ENCODE peak calls at places on chromosomes 12 and 14, in five cellular contexts. One of them, this sample, is unnamed.

GRCh38 chr12:45583011-45583657 is 146.4 kb upstream of the ARID2 start:
- DNase-seq in CD4-positive, alpha-beta T cell: no peak
- DNase-seq in fibroblast of lung: peak; percentile 70
- DNase-seq in stomach: no peak
- DNase-seq in right atrium auricular region: no peak
- DNase-seq in this sample: no peak

GRCh38 chr12:101706403-101706802 is 9.0 kb downstream of the CHPT1 start:
- DNase-seq in right atrium auricular region: no peak
- DNase-seq in fibroblast of lung: no peak
- DNase-seq in CD4-positive, alpha-beta T cell: no peak
- DNase-seq in stomach: no peak
- DNase-seq in this sample: no peak

GRCh38 chr12:78101946-78102635 is 271.4 kb downstream of the NAV3 start:
- DNase-seq in right atrium auricular region: no peak
- DNase-seq in CD4-positive, alpha-beta T cell: no peak
- DNase-seq in fibroblast of lung: no peak
- DNase-seq in stomach: no peak
- DNase-seq in this sample: no peak

GRCh38 chr12:51621155-51621922 is 30.3 kb downstream of the SCN8A start:
- DNase-seq in fibroblast of lung: peak; percentile 67
- DNase-seq in right atrium auricular region: no peak
- DNase-seq in CD4-positive, alpha-beta T cell: no peak
- DNase-seq in stomach: no peak
- DNase-seq in this sample: no peak

GRCh38 chr12:89470741-89471504 is 53.7 kb downstream of the GALNT4 start:
- DNase-seq in stomach: no peak
- DNase-seq in right atrium auricular region: no peak
- DNase-seq in CD4-positive, alpha-beta T cell: no peak
- DNase-seq in fibroblast of lung: peak; percentile 30
- DNase-seq in this sample: no peak

GRCh38 chr14:91008759-91009409 is 51.6 kb downstream of the RPS6KA5 start:
- DNase-seq in stomach: no peak
- DNase-seq in CD4-positive, alpha-beta T cell: no peak
- DNase-seq in fibroblast of lung: no peak
- DNase-seq in right atrium auricular region: peak; percentile 65
- DNase-seq in this sample: no peak

GRCh38 chr14:89466460-89466859 is 49.4 kb upstream of the FOXN3 start:
- DNase-seq in CD4-positive, alpha-beta T cell: peak; percentile 29
- DNase-seq in fibroblast of lung: no peak
- DNase-seq in stomach: no peak
- DNase-seq in right atrium auricular region: no peak
- DNase-seq in this sample: no peak

GRCh38 chr12:4789776-4790175 is 69.6 kb downstream of the GALNT8 start:
- DNase-seq in CD4-positive, alpha-beta T cell: no peak
- DNase-seq in right atrium auricular region: no peak
- DNase-seq in stomach: no peak
- DNase-seq in fibroblast of lung: no peak
- DNase-seq in this sample: no peak

GRCh38 chr14:54420478-54421116 is 20.6 kb downstream of the CNIH1 start:
- DNase-seq in right atrium auricular region: no peak
- DNase-seq in fibroblast of lung: peak; percentile 49
- DNase-seq in CD4-positive, alpha-beta T cell: no peak
- DNase-seq in stomach: no peak
- DNase-seq in this sample: peak; percentile 2

GRCh38 chr12:618626-619025 is 44.6 kb downstream of the NINJ2 start:
- DNase-seq in CD4-positive, alpha-beta T cell: no peak
- DNase-seq in stomach: no peak
- DNase-seq in fibroblast of lung: no peak
- DNase-seq in right atrium auricular region: no peak
- DNase-seq in this sample: no peak

GRCh38 chr14:98154254-98154653 is 1117.7 kb downstream of the BCL11B start:
- DNase-seq in fibroblast of lung: no peak
- DNase-seq in right atrium auricular region: no peak
- DNase-seq in CD4-positive, alpha-beta T cell: no peak
- DNase-seq in stomach: no peak
- DNase-seq in this sample: no peak

GRCh38 chr12:93536766-93537515 is 35.5 kb upstream of the SOCS2 start:
- DNase-seq in CD4-positive, alpha-beta T cell: no peak
- DNase-seq in fibroblast of lung: peak; percentile 6
- DNase-seq in right atrium auricular region: no peak
- DNase-seq in stomach: no peak
- DNase-seq in this sample: peak; percentile 13

GRCh38 chr14:59630281-59630963 is 53.8 kb upstream of the CCDC175 start:
- DNase-seq in CD4-positive, alpha-beta T cell: no peak
- DNase-seq in right atrium auricular region: no peak
- DNase-seq in stomach: no peak
- DNase-seq in fibroblast of lung: peak; percentile 30
- DNase-seq in this sample: peak; percentile 28

GRCh38 chr12:61808856-61809255 is 451.3 kb upstream of the USP15 start:
- DNase-seq in stomach: no peak
- DNase-seq in fibroblast of lung: no peak
- DNase-seq in CD4-positive, alpha-beta T cell: no peak
- DNase-seq in right atrium auricular region: no peak
- DNase-seq in this sample: no peak

GRCh38 chr12:53208877-53209463 is 1.9 kb upstream of the ITGB7 start:
- DNase-seq in stomach: no peak
- DNase-seq in fibroblast of lung: no peak
- DNase-seq in right atrium auricular region: no peak
- DNase-seq in CD4-positive, alpha-beta T cell: no peak
- DNase-seq in this sample: no peak

GRCh38 chr12:15682826-15683225 is 106.4 kb downstream of the EPS8 start:
- DNase-seq in fibroblast of lung: peak; percentile 37
- DNase-seq in CD4-positive, alpha-beta T cell: no peak
- DNase-seq in stomach: no peak
- DNase-seq in right atrium auricular region: no peak
- DNase-seq in this sample: no peak

GRCh38 chr12:104288635-104289258 is 14.8 kb upstream of the EID3 start:
- DNase-seq in stomach: peak; percentile 87
- DNase-seq in fibroblast of lung: peak; percentile 82
- DNase-seq in CD4-positive, alpha-beta T cell: peak; percentile 83
- DNase-seq in right atrium auricular region: peak; percentile 80
- DNase-seq in this sample: peak; percentile 47

GRCh38 chr12:64452559-64453329 is 824 bp downstream of the TBK1 start:
- DNase-seq in fibroblast of lung: peak; percentile 88
- DNase-seq in right atrium auricular region: no peak
- DNase-seq in CD4-positive, alpha-beta T cell: no peak
- DNase-seq in stomach: peak; percentile 33
- DNase-seq in this sample: no peak

GRCh38 chr12:93146278-93146939 is 217.3 kb upstream of the EEA1 start:
- DNase-seq in right atrium auricular region: no peak
- DNase-seq in fibroblast of lung: peak; percentile 63
- DNase-seq in CD4-positive, alpha-beta T cell: no peak
- DNase-seq in stomach: no peak
- DNase-seq in this sample: no peak

GRCh38 chr12:13347241-13348043 is 150.9 kb downstream of the EMP1 start:
- DNase-seq in fibroblast of lung: peak; percentile 79
- DNase-seq in right atrium auricular region: no peak
- DNase-seq in stomach: no peak
- DNase-seq in CD4-positive, alpha-beta T cell: no peak
- DNase-seq in this sample: peak; percentile 44

GRCh38 chr12:91250273-91250672 is 67.7 kb upstream of the DCN start:
- DNase-seq in CD4-positive, alpha-beta T cell: no peak
- DNase-seq in stomach: no peak
- DNase-seq in fibroblast of lung: no peak
- DNase-seq in right atrium auricular region: no peak
- DNase-seq in this sample: no peak

GRCh38 chr12:119956047-119956446 is 33.0 kb upstream of the BICDL1 start:
- DNase-seq in right atrium auricular region: no peak
- DNase-seq in fibroblast of lung: no peak
- DNase-seq in stomach: no peak
- DNase-seq in CD4-positive, alpha-beta T cell: no peak
- DNase-seq in this sample: no peak

GRCh38 chr14:104843442-104844305 is 21.4 kb upstream of the CEP170B start:
- DNase-seq in right atrium auricular region: no peak
- DNase-seq in CD4-positive, alpha-beta T cell: no peak
- DNase-seq in stomach: no peak
- DNase-seq in fibroblast of lung: no peak
- DNase-seq in this sample: no peak

GRCh38 chr14:33916663-33917565 is 34.0 kb downstream of the EGLN3 start:
- DNase-seq in CD4-positive, alpha-beta T cell: no peak
- DNase-seq in right atrium auricular region: no peak
- DNase-seq in fibroblast of lung: peak; percentile 74
- DNase-seq in stomach: no peak
- DNase-seq in this sample: no peak

GRCh38 chr14:76647699-76648298 is 113.5 kb upstream of the VASH1 start:
- DNase-seq in stomach: no peak
- DNase-seq in CD4-positive, alpha-beta T cell: no peak
- DNase-seq in right atrium auricular region: no peak
- DNase-seq in fibroblast of lung: peak; percentile 40
- DNase-seq in this sample: no peak

GRCh38 chr12:105676694-105677093 is 346.2 kb downstream of the C12orf75 start:
- DNase-seq in CD4-positive, alpha-beta T cell: no peak
- DNase-seq in stomach: peak; percentile 31
- DNase-seq in fibroblast of lung: no peak
- DNase-seq in right atrium auricular region: no peak
- DNase-seq in this sample: no peak

GRCh38 chr12:121188227-121188626 is 21.7 kb upstream of the P2RX4 start:
- DNase-seq in right atrium auricular region: no peak
- DNase-seq in fibroblast of lung: no peak
- DNase-seq in stomach: no peak
- DNase-seq in CD4-positive, alpha-beta T cell: no peak
- DNase-seq in this sample: no peak

GRCh38 chr14:24059841-24060388 is 8.1 kb downstream of the CARMIL3 start:
- DNase-seq in fibroblast of lung: no peak
- DNase-seq in CD4-positive, alpha-beta T cell: no peak
- DNase-seq in stomach: no peak
- DNase-seq in right atrium auricular region: no peak
- DNase-seq in this sample: no peak

GRCh38 chr14:24311837-24312615 is 724 bp downstream of the LTB4R start:
- DNase-seq in stomach: no peak
- DNase-seq in right atrium auricular region: no peak
- DNase-seq in CD4-positive, alpha-beta T cell: no peak
- DNase-seq in fibroblast of lung: no peak
- DNase-seq in this sample: no peak

DNA sequence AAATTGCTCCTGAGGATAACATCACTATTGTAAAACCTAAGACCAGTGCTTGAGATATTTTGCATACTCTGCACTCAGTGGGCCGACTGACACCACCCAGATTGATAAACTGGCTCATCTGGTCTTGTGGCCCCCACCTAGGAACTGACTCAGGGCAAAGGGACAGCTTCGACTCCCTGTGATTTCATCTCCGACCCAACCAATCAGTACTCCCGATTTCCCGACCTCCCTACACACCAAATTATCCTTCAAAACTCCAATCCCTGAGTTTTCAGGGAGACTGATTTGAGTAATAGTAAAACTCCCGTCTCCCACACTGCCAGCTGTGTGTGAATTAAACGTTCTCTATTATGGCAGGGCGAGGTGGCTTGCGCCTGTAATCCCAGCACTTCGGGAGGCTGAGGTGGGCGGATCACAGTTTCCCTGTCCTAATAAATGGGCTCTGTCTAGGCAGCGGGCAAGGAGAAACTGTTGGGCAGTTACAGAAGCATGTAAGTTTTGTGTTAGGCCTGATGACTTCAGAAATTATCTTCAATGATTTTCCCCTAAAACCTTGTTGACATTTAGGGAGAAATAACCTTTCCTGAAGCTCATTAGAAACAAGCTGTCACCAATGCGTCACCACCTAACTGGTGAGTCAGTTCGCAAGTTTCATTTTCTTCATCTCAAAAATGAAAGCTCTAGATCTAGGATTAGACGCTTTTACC is 5.3 kb upstream of the UBC start:
- DNase-seq in stomach: no peak
- DNase-seq in right atrium auricular region: no peak
- DNase-seq in fibroblast of lung: peak; percentile 71
- DNase-seq in CD4-positive, alpha-beta T cell: peak; percentile 24
- DNase-seq in this sample: no peak
- H3K27ac ChIP-seq in stomach: peak overlapping the region; percentile 98
- H3K27ac ChIP-seq in right atrium auricular region: peak overlapping the region; percentile 100
- H3K27ac ChIP-seq in fibroblast of lung: no peak overlapping the region
- H3K27ac ChIP-seq in CD4-positive, alpha-beta T cell: peak overlapping the region; percentile 84
- H3K27ac ChIP-seq in this sample: peak overlapping the region; percentile 100

GRCh38 chr14:65600742-65601141 is 188.2 kb downstream of the FUT8 start:
- DNase-seq in stomach: no peak
- DNase-seq in fibroblast of lung: no peak
- DNase-seq in right atrium auricular region: no peak
- DNase-seq in CD4-positive, alpha-beta T cell: no peak
- DNase-seq in this sample: no peak

GRCh38 chr14:65599375-65599774 is 186.8 kb downstream of the FUT8 start:
- DNase-seq in stomach: no peak
- DNase-seq in fibroblast of lung: peak; percentile 75
- DNase-seq in CD4-positive, alpha-beta T cell: no peak
- DNase-seq in right atrium auricular region: no peak
- DNase-seq in this sample: no peak

GRCh38 chr14:65604535-65604934 is 192.0 kb downstream of the FUT8 start:
- DNase-seq in stomach: no peak
- DNase-seq in fibroblast of lung: no peak
- DNase-seq in right atrium auricular region: no peak
- DNase-seq in CD4-positive, alpha-beta T cell: no peak
- DNase-seq in this sample: no peak

GRCh38 chr14:65604946-65605345 is 192.4 kb downstream of the FUT8 start:
- DNase-seq in stomach: no peak
- DNase-seq in right atrium auricular region: no peak
- DNase-seq in fibroblast of lung: no peak
- DNase-seq in CD4-positive, alpha-beta T cell: no peak
- DNase-seq in this sample: no peak
- H3K27ac ChIP-seq in stomach: no peak overlapping the region
- H3K27ac ChIP-seq in right atrium auricular region: no peak overlapping the region
- H3K27ac ChIP-seq in fibroblast of lung: no peak overlapping the region
- H3K27ac ChIP-seq in CD4-positive, alpha-beta T cell: no peak overlapping the region
- H3K27ac ChIP-seq in this sample: no peak overlapping the region

DNA sequence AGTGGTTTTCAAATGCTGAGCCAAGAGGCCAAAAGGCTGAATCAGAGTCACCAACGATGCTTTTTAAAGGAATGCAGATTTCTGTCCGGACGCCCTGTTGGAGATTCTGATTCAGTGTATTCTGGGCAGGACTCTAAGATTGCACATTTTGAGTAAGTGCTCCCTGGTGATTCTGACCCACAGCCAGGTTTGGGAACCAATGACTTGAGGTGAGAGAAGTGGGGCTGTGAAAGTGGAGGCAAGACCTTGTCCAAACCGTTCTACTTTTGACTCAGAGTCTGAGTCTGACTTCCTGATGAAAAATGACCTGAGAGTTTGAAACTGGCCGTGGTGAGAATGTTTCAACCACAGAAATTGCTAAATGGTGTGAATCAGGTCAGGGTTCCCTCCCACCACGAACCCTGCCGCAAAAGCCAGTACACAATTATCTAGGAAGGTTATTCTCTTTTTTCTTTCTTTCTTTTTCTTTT is 90.2 kb downstream of the NTN4 start:
- DNase-seq in right atrium auricular region: no peak
- DNase-seq in stomach: no peak
- DNase-seq in CD4-positive, alpha-beta T cell: no peak
- DNase-seq in fibroblast of lung: peak; percentile 99
- DNase-seq in this sample: no peak
- H3K27ac ChIP-seq in right atrium auricular region: peak overlapping the region; percentile 39
- H3K27ac ChIP-seq in stomach: no peak overlapping the region
- H3K27ac ChIP-seq in CD4-positive, alpha-beta T cell: no peak overlapping the region
- H3K27ac ChIP-seq in fibroblast of lung: peak overlapping the region; percentile 47
- H3K27ac ChIP-seq in this sample: no peak overlapping the region

DNA sequence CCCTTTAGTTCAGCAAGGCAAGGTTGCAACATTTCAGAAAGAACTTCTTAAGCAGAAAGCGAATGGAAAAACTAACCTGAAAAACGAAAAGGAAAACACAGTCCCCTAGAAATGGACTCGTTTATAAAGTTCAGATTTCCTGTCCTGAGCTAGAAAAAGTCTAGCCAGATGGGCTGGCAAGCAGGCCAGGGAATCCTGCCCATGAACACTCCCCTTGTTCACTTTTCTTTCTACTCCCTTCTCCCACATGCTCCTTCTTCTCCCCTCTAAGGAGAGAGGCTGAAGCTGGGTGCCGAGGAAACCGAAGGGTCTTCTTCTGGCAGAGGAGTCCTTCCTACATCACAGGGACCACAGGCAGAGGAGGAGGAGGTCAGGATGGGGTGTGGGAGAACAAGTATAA is 27.1 kb downstream of the LTBP2 start:
- DNase-seq in right atrium auricular region: no peak
- DNase-seq in CD4-positive, alpha-beta T cell: no peak
- DNase-seq in fibroblast of lung: no peak
- DNase-seq in stomach: no peak
- DNase-seq in this sample: no peak
- H3K27ac ChIP-seq in right atrium auricular region: no peak overlapping the region
- H3K27ac ChIP-seq in CD4-positive, alpha-beta T cell: no peak overlapping the region
- H3K27ac ChIP-seq in fibroblast of lung: peak overlapping the region; percentile 48
- H3K27ac ChIP-seq in stomach: no peak overlapping the region
- H3K27ac ChIP-seq in this sample: no peak overlapping the region

This sample was measured in caudate nucleus.